ENCODE peak calls at places on chromosomes 4 and X, in four cellular contexts. One of them, this sample, is unnamed.
A peak's percentile ranks its signal among the peaks of the same experiment; 100 is the strongest.

GRCh38 chrX:12304261-12304660 is 166.0 kb downstream of the FRMPD4 start:
- DNase-seq in HepG2: no peak
- DNase-seq in K562: no peak
- DNase-seq in GM12878: no peak
- DNase-seq in this sample: no peak

GRCh38 chrX:68896581-68896980 is 67.8 kb downstream of the EFNB1 start:
- DNase-seq in GM12878: no peak
- DNase-seq in K562: no peak
- DNase-seq in HepG2: no peak
- DNase-seq in this sample: no peak

GRCh38 chr4:139607302-139608060 is 51.5 kb upstream of the SETD7 start:
- DNase-seq in K562: no peak
- DNase-seq in HepG2: no peak
- DNase-seq in GM12878: no peak
- DNase-seq in this sample: no peak

GRCh38 chrX:109036624-109037023 is 300.3 kb upstream of the IRS4 start:
- DNase-seq in HepG2: no peak
- DNase-seq in K562: no peak
- DNase-seq in GM12878: peak; percentile 8
- DNase-seq in this sample: no peak

GRCh38 chr4:132540797-132541196 is 608.3 kb upstream of the PCDH10 start:
- DNase-seq in HepG2: no peak
- DNase-seq in GM12878: no peak
- DNase-seq in K562: no peak
- DNase-seq in this sample: no peak

GRCh38 chr4:31081375-31081774 is 361.2 kb downstream of the PCDH7 start:
- DNase-seq in HepG2: no peak
- DNase-seq in K562: no peak
- DNase-seq in GM12878: no peak
- DNase-seq in this sample: no peak

GRCh38 chr4:109046549-109047171 is 255.8 kb downstream of the COL25A1 start:
- DNase-seq in GM12878: no peak
- DNase-seq in HepG2: peak; percentile 0
- DNase-seq in K562: peak; percentile 26
- DNase-seq in this sample: no peak

GRCh38 chr4:83281326-83281725 is 3.3 kb downstream of the COQ2 start:
- DNase-seq in K562: no peak
- DNase-seq in HepG2: no peak
- DNase-seq in GM12878: no peak
- DNase-seq in this sample: peak; percentile 6

GRCh38 chr4:29278580-29278979 is 1441.6 kb upstream of the PCDH7 start:
- DNase-seq in GM12878: no peak
- DNase-seq in K562: no peak
- DNase-seq in HepG2: no peak
- DNase-seq in this sample: no peak

GRCh38 chrX:19121898-19122640 is at the start of gene ADGRG2:
- DNase-seq in K562: no peak
- DNase-seq in HepG2: no peak
- DNase-seq in GM12878: no peak
- DNase-seq in this sample: peak; percentile 37

GRCh38 chrX:143296521-143296920 is 220.8 kb downstream of the SPANXN3 start:
- DNase-seq in GM12878: no peak
- DNase-seq in HepG2: no peak
- DNase-seq in K562: no peak
- DNase-seq in this sample: no peak

GRCh38 chr4:146976145-146976544 is 30.5 kb upstream of the TTC29 start:
- DNase-seq in K562: no peak
- DNase-seq in HepG2: no peak
- DNase-seq in GM12878: no peak
- DNase-seq in this sample: no peak

GRCh38 chrX:110568396-110568795 is 209.7 kb downstream of the RTL9 start:
- DNase-seq in HepG2: no peak
- DNase-seq in K562: no peak
- DNase-seq in GM12878: no peak
- DNase-seq in this sample: no peak

GRCh38 chr4:126860308-126860707 is 772.4 kb upstream of the INTU start:
- DNase-seq in K562: no peak
- DNase-seq in HepG2: no peak
- DNase-seq in GM12878: no peak
- DNase-seq in this sample: no peak

GRCh38 chr4:2284934-2285664 is 23.2 kb upstream of the MXD4 start:
- DNase-seq in K562: no peak
- DNase-seq in HepG2: no peak
- DNase-seq in GM12878: no peak
- DNase-seq in this sample: no peak

GRCh38 chrX:72180539-72180938 is 1.0 kb upstream of the PIN4 start:
- DNase-seq in K562: no peak
- DNase-seq in GM12878: no peak
- DNase-seq in HepG2: no peak
- DNase-seq in this sample: no peak

GRCh38 chr4:82851902-82852750 is 38.8 kb downstream of the SEC31A start:
- DNase-seq in GM12878: no peak
- DNase-seq in HepG2: peak; percentile 45
- DNase-seq in K562: no peak
- DNase-seq in this sample: peak; percentile 46

GRCh38 chrX:37380920-37381319 is 31.8 kb downstream of the PRRG1 start:
- DNase-seq in HepG2: peak; percentile 25
- DNase-seq in GM12878: no peak
- DNase-seq in K562: peak; percentile 36
- DNase-seq in this sample: peak; percentile 2

GRCh38 chrX:151543706-151544105 is 19.8 kb upstream of the PASD1 start:
- DNase-seq in GM12878: no peak
- DNase-seq in HepG2: peak; percentile 73
- DNase-seq in K562: no peak
- DNase-seq in this sample: peak; percentile 17

GRCh38 chrX:80335062-80335830 is 85.0 kb upstream of the TENT5D start:
- DNase-seq in GM12878: no peak
- DNase-seq in HepG2: no peak
- DNase-seq in K562: peak; percentile 4
- DNase-seq in this sample: peak; percentile 70

GRCh38 chrX:17738002-17738713 is 865 bp downstream of the SCML1 start:
- DNase-seq in GM12878: no peak
- DNase-seq in HepG2: peak; percentile 56
- DNase-seq in K562: no peak
- DNase-seq in this sample: no peak

GRCh38 chrX:30895331-30895730 is 6.3 kb upstream of the TAB3 start:
- DNase-seq in GM12878: no peak
- DNase-seq in K562: no peak
- DNase-seq in HepG2: peak; percentile 35
- DNase-seq in this sample: no peak

GRCh38 chrX:85627363-85627762 is 247.9 kb upstream of the POF1B start:
- DNase-seq in GM12878: no peak
- DNase-seq in K562: peak; percentile 1
- DNase-seq in HepG2: no peak
- DNase-seq in this sample: no peak

GRCh38 chr4:59553063-59553738 is 1646.9 kb upstream of the ADGRL3 start:
- DNase-seq in K562: no peak
- DNase-seq in GM12878: peak; percentile 55
- DNase-seq in HepG2: no peak
- DNase-seq in this sample: peak; percentile 50

GRCh38 chrX:115603534-115604074 is 42.6 kb downstream of the PLS3 start:
- DNase-seq in K562: no peak
- DNase-seq in HepG2: no peak
- DNase-seq in GM12878: no peak
- DNase-seq in this sample: no peak

GRCh38 chrX:115602308-115602707 is 41.3 kb downstream of the PLS3 start:
- DNase-seq in K562: no peak
- DNase-seq in GM12878: no peak
- DNase-seq in HepG2: no peak
- DNase-seq in this sample: no peak

GRCh38 chrX:115609621-115610020 is 48.6 kb downstream of the PLS3 start:
- DNase-seq in GM12878: no peak
- DNase-seq in HepG2: no peak
- DNase-seq in K562: no peak
- DNase-seq in this sample: no peak

GRCh38 chrX:115602729-115603389 is 41.9 kb downstream of the PLS3 start:
- DNase-seq in K562: no peak
- DNase-seq in GM12878: no peak
- DNase-seq in HepG2: no peak
- DNase-seq in this sample: no peak

DNA sequence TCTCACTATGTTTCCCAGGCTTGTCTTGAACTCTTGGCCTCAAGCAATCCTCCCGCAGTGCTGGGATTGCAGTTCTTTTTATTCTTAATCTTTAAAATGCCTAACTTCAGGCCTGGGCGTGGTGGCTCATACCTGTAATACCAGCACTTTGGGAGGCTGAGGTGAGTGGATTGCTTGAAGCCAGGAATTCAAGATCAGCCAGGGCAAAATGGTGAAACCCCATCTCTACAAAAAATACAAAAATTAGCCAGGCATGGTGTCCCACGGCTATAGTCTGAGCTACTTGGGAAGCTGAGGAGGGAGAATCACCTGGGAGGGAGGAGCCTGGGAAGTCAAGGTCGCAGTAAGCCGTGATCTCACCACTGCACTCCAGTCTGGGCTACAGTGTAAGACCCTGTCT is 45.9 kb downstream of the PLS3 start:
- DNase-seq in GM12878: no peak
- DNase-seq in HepG2: no peak
- DNase-seq in K562: no peak
- DNase-seq in this sample: no peak
- TF ChIP-seq BHLHE40 in GM12878: no peak
- TF ChIP-seq BHLHE40 in HepG2: no peak
- TF ChIP-seq BHLHE40 in K562: no peak
- TF ChIP-seq BHLHE40 in this sample: no peak

DNA sequence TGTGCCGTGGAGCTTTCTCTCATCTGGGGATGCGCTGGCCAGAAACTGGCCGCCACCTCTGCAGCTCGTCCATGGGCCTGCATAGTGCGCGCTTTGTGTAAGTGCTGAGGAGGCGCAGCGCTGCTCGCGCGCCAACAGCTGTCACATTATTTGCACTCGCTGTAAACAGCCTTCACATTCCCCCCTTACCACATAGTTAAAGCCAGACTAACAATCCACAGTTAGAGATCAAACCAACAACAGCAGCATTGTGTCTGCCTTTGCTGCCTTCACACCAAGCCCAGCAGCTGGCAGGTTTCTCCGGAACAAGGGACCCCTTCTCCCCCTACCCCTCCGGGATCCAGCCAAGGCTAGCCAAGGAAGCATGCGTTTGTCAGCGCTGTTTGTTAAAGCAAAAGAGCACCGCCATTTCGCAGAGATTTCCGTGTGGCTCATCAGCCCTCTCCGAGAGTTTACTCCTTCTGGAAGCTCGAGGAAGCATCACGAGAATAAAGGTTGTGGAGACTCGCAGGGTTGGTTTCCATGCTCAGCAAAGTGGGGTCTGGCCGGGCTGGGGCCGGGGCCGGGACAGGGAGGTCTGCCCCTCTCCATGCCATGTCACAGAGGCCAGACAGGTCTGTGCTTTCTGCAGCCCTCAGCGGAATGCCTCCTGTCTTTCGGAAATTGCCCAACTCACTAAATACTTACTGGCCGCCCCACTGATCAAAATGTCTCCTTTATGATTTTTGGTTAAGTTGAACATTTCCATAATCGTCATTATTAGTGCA is 11.0 kb downstream of the BCOR start:
- DNase-seq in K562: no peak
- DNase-seq in GM12878: no peak
- DNase-seq in HepG2: no peak
- DNase-seq in this sample: no peak
- H3K4me1 ChIP-seq in K562: peaks cover 73% of the 10 kb centered on the region
- H3K4me1 ChIP-seq in GM12878: no peaks in the 10 kb centered on the region
- H3K4me1 ChIP-seq in HepG2: peaks cover 91% of the 10 kb centered on the region
- H3K4me1 ChIP-seq in this sample: peaks cover 43% of the 10 kb centered on the region

GRCh38 chr4:138510053-138510452 is 267.9 kb upstream of the SLC7A11 start:
- DNase-seq in HepG2: no peak
- DNase-seq in K562: no peak
- DNase-seq in GM12878: no peak
- DNase-seq in this sample: no peak

GRCh38 chr4:138509346-138509745 is 267.2 kb upstream of the SLC7A11 start:
- DNase-seq in K562: no peak
- DNase-seq in GM12878: no peak
- DNase-seq in HepG2: no peak
- DNase-seq in this sample: no peak

GRCh38 chr4:138513535-138513934 is 271.4 kb upstream of the SLC7A11 start:
- DNase-seq in HepG2: no peak
- DNase-seq in GM12878: no peak
- DNase-seq in K562: no peak
- DNase-seq in this sample: no peak

GRCh38 chr4:138507527-138507926 is 265.4 kb upstream of the SLC7A11 start:
- DNase-seq in K562: no peak
- DNase-seq in GM12878: no peak
- DNase-seq in HepG2: no peak
- DNase-seq in this sample: peak; percentile 3

GRCh38 chr4:138512766-138513165 is 270.6 kb upstream of the SLC7A11 start:
- DNase-seq in HepG2: no peak
- DNase-seq in GM12878: no peak
- DNase-seq in K562: no peak
- DNase-seq in this sample: no peak
- TF ChIP-seq MYC in HepG2: no peak
- TF ChIP-seq MYC in GM12878: no peak
- TF ChIP-seq MYC in K562: no peak
- TF ChIP-seq MYC in this sample: no peak

GRCh38 chr4:171202908-171203307 is 610.3 kb upstream of the GALNTL6 start:
- DNase-seq in HepG2: no peak
- DNase-seq in GM12878: no peak
- DNase-seq in K562: no peak
- DNase-seq in this sample: no peak

GRCh38 chr4:171203425-171203824 is 609.8 kb upstream of the GALNTL6 start:
- DNase-seq in GM12878: no peak
- DNase-seq in HepG2: no peak
- DNase-seq in K562: no peak
- DNase-seq in this sample: no peak
- TF ChIP-seq BHLHE40 in GM12878: no peak
- TF ChIP-seq BHLHE40 in HepG2: no peak
- TF ChIP-seq BHLHE40 in K562: no peak
- TF ChIP-seq BHLHE40 in this sample: no peak

DNA sequence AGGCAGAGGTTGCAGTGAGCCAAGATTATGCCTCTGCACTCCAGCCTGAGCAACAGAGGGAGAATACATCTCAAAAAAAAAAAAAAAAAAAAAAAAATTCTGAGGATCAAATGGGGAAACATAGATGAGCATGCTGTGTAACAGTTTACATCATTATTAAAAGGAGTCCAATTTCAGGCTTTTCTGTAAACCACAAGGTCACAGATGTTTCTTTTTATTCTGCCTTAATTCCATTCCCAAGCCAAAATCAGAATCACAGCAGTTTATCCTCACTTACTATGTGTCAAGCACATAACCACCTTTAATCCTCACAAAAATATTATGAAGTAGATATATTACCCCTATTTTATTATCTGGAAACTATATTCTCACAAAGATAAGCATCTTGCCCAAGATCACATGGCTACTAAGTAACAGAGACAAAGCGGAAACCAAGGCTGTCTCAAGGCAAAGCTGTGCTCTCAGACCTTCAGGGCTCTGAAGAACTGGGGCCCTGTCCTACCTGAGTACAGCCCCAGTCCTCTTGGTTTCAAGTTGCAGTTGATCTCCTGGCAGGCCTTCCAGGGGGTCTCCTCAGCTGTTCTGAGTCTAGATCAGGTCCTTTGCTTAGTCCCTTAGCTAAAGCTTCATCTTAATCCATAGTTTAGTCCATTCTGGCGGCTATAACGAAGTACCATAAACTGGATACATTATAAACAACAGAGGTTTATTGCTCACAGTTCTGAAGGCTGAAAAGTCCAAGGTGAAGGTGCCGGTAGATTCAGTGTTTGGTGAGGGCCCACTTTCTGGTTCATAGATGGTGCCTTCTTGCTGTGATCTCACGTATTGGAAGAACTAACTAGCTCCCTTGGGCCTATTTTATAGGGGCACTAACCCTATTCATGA is 141.3 kb downstream of the PALLD start:
- DNase-seq in K562: no peak
- DNase-seq in GM12878: no peak
- DNase-seq in HepG2: no peak
- DNase-seq in this sample: no peak
- H3K4me1 ChIP-seq in K562: no peaks in the 10 kb centered on the region
- H3K4me1 ChIP-seq in GM12878: no peaks in the 10 kb centered on the region
- H3K4me1 ChIP-seq in HepG2: no peaks in the 10 kb centered on the region
- H3K4me1 ChIP-seq in this sample: peaks cover 47% of the 10 kb centered on the region

This sample was measured in A549.